ENCODE peak calls at places on chromosome 10, in four cellular contexts. R is mammary epithelial cell, U is GM20000, Q is tibial artery. W is an unnamed sample.

GRCh38 chr10:116768786-116769185 is 26.4 kb upstream of the HSPA12A start:
- DNase-seq in R (no peak), U (no peak), Q (no peak), W (no peak)

GRCh38 chr10:78173360-78174020 is 139.8 kb downstream of the RPS24 start:
- DNase-seq in R (no peak), U (no peak), Q (no peak), W (no peak)

GRCh38 chr10:132889091-132889490 is 53.3 kb downstream of the CFAP46 start:
- DNase-seq in R (no peak), U (no peak), Q (peak), W (peak)

GRCh38 chr10:29932991-29933390 is 126.4 kb downstream of the JCAD start:
- DNase-seq in R (peak), U (no peak), Q (no peak), W (no peak)

GRCh38 chr10:91798736-91799579 is 732 bp downstream of the TNKS2 start:
- DNase-seq in R (peak), U (peak), Q (peak), W (no peak)

GRCh38 chr10:58647770-58648169 is 135.1 kb downstream of the BICC1 start:
- DNase-seq in R (peak), U (no peak), Q (no peak), W (no peak)

GRCh38 chr10:127349737-127350136 is 153.3 kb upstream of the INSYN2A start:
- DNase-seq in R (no peak), U (no peak), Q (no peak), W (no peak)

GRCh38 chr10:113058175-113058961 is 108.3 kb downstream of the TCF7L2 start:
- DNase-seq in R (peak), U (no peak), Q (no peak), W (no peak)

GRCh38 chr10:784377-784758 is 94.9 kb upstream of the DIP2C start:
- DNase-seq in R (no peak), U (peak), Q (no peak), W (no peak)

GRCh38 chr10:75399461-75400162 is 2.0 kb downstream of the ZNF503 start:
- DNase-seq in R (peak), U (peak), Q (peak), W (no peak)

GRCh38 chr10:89846786-89847185 is 145.4 kb downstream of the KIF20B start:
- DNase-seq in R (no peak), U (no peak), Q (no peak), W (no peak)

GRCh38 chr10:18362892-18363291 is 222.7 kb downstream of the CACNB2 start:
- DNase-seq in R (no peak), U (no peak), Q (no peak), W (no peak)

GRCh38 chr10:30436200-30436599 is 2.2 kb downstream of the MAP3K8 start:
- DNase-seq in R (no peak), U (no peak), Q (no peak), W (no peak)

GRCh38 chr10:1377756-1378397 is 321.7 kb downstream of the WDR37 start:
- DNase-seq in R (no peak), U (no peak), Q (no peak), W (no peak)

GRCh38 chr10:90674927-90675326 is 182.9 kb downstream of the HTR7 start:
- DNase-seq in R (peak), U (no peak), Q (peak), W (no peak)

GRCh38 chr10:24456319-24456718 is 247.4 kb downstream of the KIAA1217 start:
- DNase-seq in R (peak), U (no peak), Q (no peak), W (no peak)

GRCh38 chr10:3720228-3721019 is 64.6 kb downstream of the KLF6 start:
- DNase-seq in R (peak), U (no peak), Q (peak), W (no peak)

GRCh38 chr10:14486777-14487510 is 156.2 kb upstream of the FRMD4A start:
- DNase-seq in R (no peak), U (no peak), Q (no peak), W (no peak)

GRCh38 chr10:86715156-86715795 is 41.1 kb upstream of the BMPR1A start:
- DNase-seq in R (no peak), U (no peak), Q (peak), W (no peak)

GRCh38 chr10:21953585-21954057 is 49.9 kb downstream of the DNAJC1 start:
- DNase-seq in R (peak), U (peak), Q (no peak), W (no peak)
- TF ChIP-seq CTCF in R (peak), U (no peak), Q (peak), W (no peak)

GRCh38 chr10:63383141-63383540 is 82.6 kb downstream of the JMJD1C start:
- DNase-seq in R (no peak), U (no peak), Q (no peak), W (no peak)

GRCh38 chr10:63382066-63382465 is 83.7 kb downstream of the JMJD1C start:
- DNase-seq in R (no peak), U (no peak), Q (no peak), W (no peak)

GRCh38 chr10:63384001-63384400 is 81.8 kb downstream of the JMJD1C start:
- DNase-seq in R (no peak), U (no peak), Q (no peak), W (no peak)

GRCh38 chr10:63384675-63385074 is 81.1 kb downstream of the JMJD1C start:
- DNase-seq in R (no peak), U (no peak), Q (no peak), W (no peak)

DNA sequence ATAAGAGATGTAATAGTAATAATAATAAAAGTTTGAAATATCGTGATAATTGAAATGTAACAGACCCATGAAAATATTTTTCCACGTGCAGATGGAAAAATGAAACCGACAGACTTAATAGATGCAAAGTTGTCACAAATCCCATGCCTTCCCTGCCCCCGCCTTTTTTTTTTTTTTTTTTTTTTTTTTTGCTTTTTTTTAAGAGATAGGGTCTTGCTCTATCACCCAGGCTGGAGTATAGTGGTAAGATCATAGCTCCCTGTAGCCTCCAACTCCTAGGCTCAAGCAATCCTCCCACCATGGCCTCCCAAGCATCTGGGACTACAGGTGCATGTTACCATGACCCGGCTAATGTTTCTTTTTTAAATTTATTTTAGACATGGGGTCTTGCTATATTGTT is 80.5 kb downstream of the JMJD1C start:
- DNase-seq in R (no peak), U (no peak), Q (no peak), W (no peak)
- TF ChIP-seq CTCF in R (no peak), U (no peak), Q (no peak), W (no peak)

DNA sequence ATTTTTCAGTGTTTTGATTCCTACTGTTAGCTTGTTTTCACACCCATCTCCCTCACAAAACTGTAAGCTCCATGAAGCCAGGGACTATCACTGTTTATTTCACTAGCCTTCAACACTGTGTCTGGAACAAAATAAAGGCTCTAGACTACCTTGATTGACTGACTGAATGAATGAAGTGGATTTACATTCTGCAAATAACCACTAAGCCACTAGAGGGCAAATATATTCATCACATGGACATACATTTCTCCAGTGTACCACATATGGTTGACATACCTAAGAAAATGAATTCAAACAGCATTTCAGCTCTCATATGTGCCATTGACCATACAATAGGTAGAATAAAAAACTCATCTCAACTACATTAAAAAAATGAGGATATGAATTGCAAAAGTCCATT is 185.9 kb downstream of the RAB11FIP2 start:
- DNase-seq in R (no peak), U (peak), Q (no peak), W (no peak)
- TF ChIP-seq CTCF in R (peak), U (no peak), Q (no peak), W (no peak)

GRCh38 chr10:51047857-51048256 is 26.4 kb upstream of the PRKG1 start:
- DNase-seq in R (no peak), U (no peak), Q (no peak), W (no peak)
- TF ChIP-seq CTCF in R (peak), U (no peak), Q (peak), W (no peak)

GRCh38 chr10:122054046-122055025 is 65.4 kb downstream of the TACC2 start:
- DNase-seq in R (no peak), U (no peak), Q (peak), W (peak)
- TF ChIP-seq CTCF in R (peak), U (no peak), Q (peak), W (no peak)

GRCh38 chr10:68371604-68372003 is 35.5 kb downstream of the RUFY2 start:
- DNase-seq in R (no peak), U (no peak), Q (no peak), W (no peak)
- TF ChIP-seq CTCF in R (no peak), U (no peak), Q (no peak), W (no peak)

GRCh38 chr10:131784363-131785120 is 116.3 kb upstream of the PPP2R2D start:
- DNase-seq in R (no peak), U (no peak), Q (peak), W (no peak)

GRCh38 chr10:131788386-131788785 is 112.4 kb upstream of the PPP2R2D start:
- DNase-seq in R (no peak), U (no peak), Q (no peak), W (no peak)

GRCh38 chr10:131787961-131788360 is 112.8 kb upstream of the PPP2R2D start:
- DNase-seq in R (no peak), U (no peak), Q (peak), W (no peak)

GRCh38 chr10:131785121-131785460 is 115.7 kb upstream of the PPP2R2D start:
- DNase-seq in R (no peak), U (no peak), Q (no peak), W (no peak)

DNA sequence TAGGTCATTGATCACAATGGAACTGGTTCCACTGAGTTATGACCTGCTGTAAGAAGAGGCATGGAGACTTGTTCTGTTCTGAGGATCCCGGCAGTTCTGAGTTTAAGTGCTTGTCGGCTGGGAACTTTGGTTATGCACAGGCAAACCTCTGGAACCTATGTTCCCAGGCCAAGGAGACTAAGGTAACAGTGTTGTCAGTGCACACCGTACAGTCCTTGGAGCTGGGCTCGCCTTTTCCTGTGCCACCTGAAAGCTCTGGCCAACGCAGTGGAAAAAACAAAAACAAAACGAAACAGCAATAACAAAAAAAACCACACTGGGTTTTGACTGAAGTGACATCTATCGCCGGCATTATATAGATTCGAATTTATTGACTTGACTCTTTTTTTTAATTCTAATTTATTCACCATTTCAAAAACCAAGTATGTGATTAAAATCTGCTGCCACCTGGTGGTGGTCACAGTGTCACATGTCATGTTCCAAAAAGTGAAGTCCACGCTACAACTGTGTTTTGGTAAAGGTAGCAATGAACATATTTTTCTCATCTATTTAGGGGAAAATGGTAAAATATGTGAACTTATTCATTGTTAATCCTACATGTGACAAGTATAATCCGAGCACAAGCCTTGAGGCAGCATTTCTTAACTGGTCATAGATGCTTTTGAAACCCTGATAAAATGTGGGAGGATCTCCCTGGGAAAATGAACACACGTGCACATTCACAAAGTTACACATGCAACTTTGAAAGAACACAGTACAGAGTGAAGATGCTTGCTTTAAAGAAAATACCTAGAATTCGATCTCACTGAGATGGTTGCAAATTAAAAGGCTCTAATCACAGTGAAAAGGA is 113.8 kb upstream of the PPP2R2D start:
- DNase-seq in R (peak), U (peak), Q (peak), W (no peak)
- TF ChIP-seq CTCF in R (peak), U (no peak), Q (peak), W (no peak)

DNA sequence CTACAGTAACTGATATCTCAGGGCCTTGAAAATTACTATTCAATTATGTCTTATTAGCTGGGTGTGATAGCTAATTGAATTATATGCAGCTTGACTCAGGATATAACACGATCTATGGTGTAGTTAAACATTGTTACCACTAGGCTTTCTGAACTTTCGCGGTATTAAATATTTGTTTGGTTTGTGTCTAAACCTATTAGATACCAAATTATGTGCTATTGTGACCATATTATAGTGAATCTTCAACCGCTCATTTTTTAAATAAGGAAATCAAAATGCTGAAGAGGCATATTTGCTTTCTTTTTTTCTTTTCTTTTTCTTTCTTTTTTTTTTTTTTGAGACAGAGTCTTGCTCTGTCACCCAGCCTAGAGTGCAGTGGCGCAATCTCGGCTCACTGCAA is 99.3 kb upstream of the RSU1 start:
- DNase-seq in R (no peak), U (no peak), Q (no peak), W (no peak)
- TF ChIP-seq CTCF in R (no peak), U (no peak), Q (no peak), W (no peak)

DNA sequence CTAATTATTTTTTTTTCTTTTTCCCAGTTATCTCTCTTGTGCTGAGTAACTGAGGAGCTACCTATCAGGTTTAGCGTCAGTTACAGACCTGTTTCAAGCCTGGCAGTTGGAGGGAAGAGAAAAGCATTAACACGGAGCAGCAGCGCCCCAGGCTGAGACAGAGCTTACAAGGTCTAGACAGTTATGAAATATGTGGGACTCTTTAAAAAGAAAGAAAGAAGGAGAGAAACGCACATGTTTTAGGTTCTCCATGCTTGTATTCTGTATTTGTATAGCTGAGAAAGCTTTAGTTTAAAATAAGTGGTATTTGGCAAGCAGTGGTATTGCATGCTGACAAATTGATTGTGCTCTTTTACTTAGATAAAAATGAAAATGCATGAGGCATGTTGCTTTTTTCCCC is 157.6 kb downstream of the GRK5 start:
- DNase-seq in R (no peak), U (no peak), Q (no peak), W (no peak)
- TF ChIP-seq CTCF in R (no peak), U (no peak), Q (no peak), W (no peak)